ENCODE peak calls at places on chromosomes 2 and 18, in eight cellular contexts. F is OCI-M1, A is foreskin fibroblast, Q is WERI-Rb-1, C is putamen, O is Caki2, X is endothelial cell, Y is AG09319. M is an unnamed sample.
A peak's percentile ranks its signal among the peaks of the same experiment; 100 is the strongest.

GRCh38 chr18:25467226-25468065 is 115.5 kb upstream of the ZNF521 start:
- DNase-seq in X (no peak), F (no peak), Y (peak; percentile 5), A (peak; percentile 61), O (no peak), C (no peak), Q (no peak), M (no peak)

GRCh38 chr2:170610615-170611014 is 104.5 kb upstream of the SP5 start:
- DNase-seq in C (no peak), Y (no peak), X (no peak), F (no peak), O (no peak), A (no peak), Q (no peak), M (no peak)

GRCh38 chr2:213726101-213726500 is 441.8 kb downstream of the SPAG16 start:
- DNase-seq in O (no peak), Y (no peak), F (no peak), X (no peak), C (no peak), Q (no peak), A (no peak), M (no peak)

GRCh38 chr2:65430515-65431416 is 1.6 kb downstream of the SPRED2 start:
- DNase-seq in C (peak; percentile 78), Y (no peak), X (peak; percentile 43), F (peak; percentile 82), A (peak; percentile 39), O (peak; percentile 93), Q (peak; percentile 74), M (peak; percentile 23)

GRCh38 chr2:152861349-152861942 is 143.0 kb downstream of the ARL6IP6 start:
- DNase-seq in X (no peak), Y (no peak), O (peak; percentile 4), F (peak; percentile 62), A (peak; percentile 0), Q (peak; percentile 52), C (no peak), M (no peak)

GRCh38 chr2:47844162-47844561 is 61.2 kb downstream of the MSH6 start:
- DNase-seq in X (no peak), C (no peak), O (no peak), F (no peak), A (no peak), Q (no peak), Y (no peak), M (no peak)

GRCh38 chr2:120896904-120897303 is 161.2 kb downstream of the GLI2 start:
- DNase-seq in X (no peak), Q (no peak), F (no peak), A (no peak), O (no peak), Y (no peak), C (no peak), M (no peak)

GRCh38 chr2:207993141-207993763 is 32.1 kb downstream of the PLEKHM3 start:
- DNase-seq in Q (no peak), O (no peak), A (peak; percentile 75), C (no peak), X (no peak), F (no peak), Y (peak; percentile 12), M (peak; percentile 22)

GRCh38 chr2:198314559-198315153 is 510.3 kb downstream of the PLCL1 start:
- DNase-seq in C (peak; percentile 59), Q (no peak), A (peak; percentile 48), F (peak; percentile 84), O (peak; percentile 25), X (no peak), Y (peak; percentile 41), M (peak; percentile 44)

GRCh38 chr2:42492691-42493467 is 903 bp downstream of the KCNG3 start:
- DNase-seq in Q (peak; percentile 17), C (no peak), O (no peak), F (no peak), X (peak; percentile 30), A (no peak), Y (no peak), M (no peak)

GRCh38 chr2:158772306-158773078 is 22.6 kb upstream of the DAPL1 start:
- DNase-seq in Q (no peak), A (no peak), F (no peak), X (no peak), O (no peak), Y (no peak), C (peak; percentile 90), M (no peak)

GRCh38 chr2:135890830-135891229 is 14.6 kb upstream of the MCM6 start:
- DNase-seq in O (no peak), Y (no peak), X (no peak), A (no peak), Q (no peak), F (no peak), C (no peak), M (no peak)